ENCODE peak calls at places on chromosomes 11 and 22, in seven cellular contexts. V is tibial nerve; D is astrocyte; X is stimulated activated CD4-positive, alpha-beta T cell treated with anti-CD3 and anti-CD28 coated beads, Interleukin-2, amount 100 ng/mL, for 48 hours; W is HCT116; N is right cardiac atrium; J is Peyer's patch. F is an unnamed sample.

GRCh38 chr22:39727541-39727940 is 157.0 kb downstream of the CACNA1I start:
- DNase-seq in J (no peak), X (no peak), D (no peak), V (no peak), N (no peak), W (no peak), F (no peak)

GRCh38 chr11:3035333-3035732 is 21.9 kb downstream of the CARS1 start:
- DNase-seq in X (no peak), V (no peak), N (no peak), D (no peak), W (no peak), J (peak; percentile 49), F (no peak)

GRCh38 chr11:12848413-12848812 is 160.7 kb upstream of the RASSF10 start:
- DNase-seq in J (no peak), D (no peak), V (no peak), W (no peak), N (no peak), X (no peak), F (no peak)

GRCh38 chr11:66224226-66224850 is 44.1 kb upstream of the RAB1B start:
- DNase-seq in J (no peak), N (no peak), X (no peak), V (no peak), W (no peak), D (no peak), F (no peak)

GRCh38 chr11:112878228-112878627 is 83.0 kb upstream of the NCAM1 start:
- DNase-seq in N (no peak), X (no peak), D (no peak), V (no peak), J (no peak), W (no peak), F (no peak)

GRCh38 chr11:62005231-62005661 is 37.8 kb upstream of the FTH1 start:
- DNase-seq in W (no peak), N (no peak), X (no peak), D (no peak), V (peak; percentile 30), J (no peak), F (no peak)

GRCh38 chr22:47872761-47873535 is 1110.5 kb downstream of the TBC1D22A start:
- DNase-seq in D (no peak), X (no peak), W (no peak), V (no peak), J (no peak), N (no peak), F (no peak)

GRCh38 chr22:49213731-49214352 is 613.8 kb downstream of the BRD1 start:
- DNase-seq in V (no peak), D (no peak), W (no peak), X (no peak), N (peak; percentile 28), J (no peak), F (no peak)

GRCh38 chr11:22734628-22735345 is 68.4 kb downstream of the GAS2 start:
- DNase-seq in J (no peak), W (no peak), D (no peak), N (no peak), V (no peak), X (no peak), F (peak; percentile 1)

GRCh38 chr11:85821636-85822035 is 10.7 kb upstream of the SYTL2 start:
- DNase-seq in V (no peak), D (peak; percentile 73), J (no peak), X (no peak), W (no peak), N (no peak), F (peak; percentile 33)

GRCh38 chr11:46120361-46120710 is 918 bp downstream of the PHF21A start:
- DNase-seq in X (no peak), V (no peak), N (peak; percentile 65), D (no peak), W (no peak), J (no peak), F (peak; percentile 6)

GRCh38 chr22:17243524-17243923 is 24.3 kb upstream of the ADA2 start:
- DNase-seq in N (no peak), W (no peak), X (no peak), V (no peak), D (no peak), J (peak; percentile 57), F (no peak)

GRCh38 chr11:57174656-57175055 is 7.1 kb upstream of the LRRC55 start:
- DNase-seq in W (no peak), D (no peak), X (no peak), J (no peak), N (no peak), V (no peak), F (no peak)

GRCh38 chr22:46551321-46551720 is 13.9 kb upstream of the CELSR1 start:
- DNase-seq in J (no peak), W (no peak), N (no peak), D (no peak), X (no peak), V (no peak), F (no peak)

GRCh38 chr11:74018331-74019005 is 9.6 kb upstream of the UCP3 start:
- DNase-seq in D (peak; percentile 34), X (no peak), N (peak; percentile 96), V (peak; percentile 82), W (no peak), J (peak; percentile 48), F (peak; percentile 97)

GRCh38 chr11:66373261-66373660 is 1.7 kb upstream of the SLC29A2 start:
- DNase-seq in X (no peak), V (no peak), D (no peak), N (no peak), W (no peak), J (no peak), F (no peak)

GRCh38 chr11:49302360-49302759 is 94.0 kb upstream of the FOLH1 start:
- DNase-seq in D (no peak), J (no peak), X (no peak), N (no peak), W (no peak), V (no peak), F (no peak)

GRCh38 chr22:37193629-37194191 is 5.7 kb upstream of the C1QTNF6 start:
- DNase-seq in D (no peak), N (no peak), V (no peak), J (peak; percentile 38), X (peak; percentile 56), W (no peak), F (no peak)

GRCh38 chr11:123580557-123581275 is 73.7 kb downstream of the SCN3B start:
- DNase-seq in D (no peak), X (peak; percentile 61), J (peak; percentile 35), W (peak; percentile 41), N (peak; percentile 77), V (no peak), F (peak; percentile 26)

GRCh38 chr11:84022221-84022620 is 736.1 kb upstream of the CCDC90B start:
- DNase-seq in X (no peak), J (no peak), V (no peak), W (no peak), N (no peak), D (peak; percentile 6), F (peak; percentile 4)

GRCh38 chr11:125166347-125166841 is 1.8 kb downstream of the PKNOX2 start:
- DNase-seq in W (no peak), X (no peak), N (peak; percentile 76), V (no peak), J (no peak), D (no peak), F (peak; percentile 34)

GRCh38 chr11:92225206-92225562 is 566 bp downstream of the FAT3 start:
- DNase-seq in J (no peak), W (no peak), V (peak; percentile 9), N (peak; percentile 45), D (no peak), X (no peak), F (no peak)

GRCh38 chr11:78205256-78205655 is 16.5 kb downstream of the USP35 start:
- DNase-seq in D (no peak), J (no peak), X (no peak), N (no peak), V (no peak), W (no peak), F (no peak)

GRCh38 chr11:116887909-116888556 is 50.6 kb upstream of the APOA1 start:
- DNase-seq in X (no peak), D (peak; percentile 67), W (no peak), N (no peak), V (no peak), J (no peak), F (no peak)

GRCh38 chr22:19448076-19448607 is 631 bp upstream of the C22orf39 start:
- DNase-seq in V (no peak), W (no peak), X (no peak), D (peak; percentile 48), J (peak; percentile 55), N (no peak), F (peak; percentile 59)

GRCh38 chr11:7555067-7555699 is 41.4 kb downstream of the PPFIBP2 start:
- DNase-seq in X (no peak), W (no peak), N (peak; percentile 83), V (no peak), J (no peak), D (no peak), F (no peak)

GRCh38 chr11:75635009-75635909 is 33.6 kb downstream of the MAP6 start:
- DNase-seq in W (no peak), J (no peak), X (no peak), D (peak; percentile 40), V (no peak), N (peak; percentile 66), F (peak; percentile 54)

GRCh38 chr11:79663012-79663411 is 222.2 kb upstream of the TENM4 start:
- DNase-seq in N (no peak), J (no peak), V (no peak), W (no peak), D (no peak), X (no peak), F (no peak)

GRCh38 chr11:69411257-69411924 is 70.1 kb upstream of the LINC01488 start:
- DNase-seq in N (no peak), V (no peak), D (no peak), J (no peak), W (no peak), X (no peak), F (no peak)

GRCh38 chr11:1852885-1853284 is at the start of gene LSP1:
- DNase-seq in X (peak; percentile 72), D (no peak), J (peak; percentile 88), N (no peak), W (no peak), V (no peak), F (no peak)